ENCODE peak calls at places on chromosomes 2 and 18, in six cellular contexts. One of them, this sample, is unnamed.

GRCh38 chr18:27136208-27136535 is 48.9 kb downstream of the CHST9 start:
- DNase-seq in spleen: no peak
- DNase-seq in neuronal stem cell: no peak
- DNase-seq in CD4-positive, alpha-beta memory T cell: no peak
- DNase-seq in lower lobe of right lung: peak; percentile 51
- DNase-seq in dorsolateral prefrontal cortex: no peak
- DNase-seq in this sample: no peak

GRCh38 chr2:30666307-30666874 is 140.9 kb downstream of the CAPN13 start:
- DNase-seq in CD4-positive, alpha-beta memory T cell: no peak
- DNase-seq in lower lobe of right lung: no peak
- DNase-seq in spleen: no peak
- DNase-seq in dorsolateral prefrontal cortex: no peak
- DNase-seq in neuronal stem cell: no peak
- DNase-seq in this sample: no peak

GRCh38 chr2:120587326-120587996 is 148.2 kb upstream of the GLI2 start:
- DNase-seq in lower lobe of right lung: no peak
- DNase-seq in spleen: no peak
- DNase-seq in CD4-positive, alpha-beta memory T cell: no peak
- DNase-seq in dorsolateral prefrontal cortex: no peak
- DNase-seq in neuronal stem cell: peak; percentile 41
- DNase-seq in this sample: no peak

GRCh38 chr2:36473230-36473629 is 117.7 kb downstream of the CRIM1 start:
- DNase-seq in lower lobe of right lung: no peak
- DNase-seq in neuronal stem cell: no peak
- DNase-seq in spleen: no peak
- DNase-seq in CD4-positive, alpha-beta memory T cell: no peak
- DNase-seq in dorsolateral prefrontal cortex: no peak
- DNase-seq in this sample: no peak

GRCh38 chr2:191691898-191692297 is 14.0 kb downstream of the NABP1 start:
- DNase-seq in dorsolateral prefrontal cortex: no peak
- DNase-seq in neuronal stem cell: no peak
- DNase-seq in CD4-positive, alpha-beta memory T cell: no peak
- DNase-seq in spleen: no peak
- DNase-seq in lower lobe of right lung: no peak
- DNase-seq in this sample: no peak

GRCh38 chr2:55620123-55620779 is 2.8 kb upstream of the PPP4R3B start:
- DNase-seq in dorsolateral prefrontal cortex: no peak
- DNase-seq in lower lobe of right lung: no peak
- DNase-seq in neuronal stem cell: no peak
- DNase-seq in spleen: peak; percentile 62
- DNase-seq in CD4-positive, alpha-beta memory T cell: no peak
- DNase-seq in this sample: no peak

GRCh38 chr2:158202151-158202778 is 100.6 kb downstream of the UPP2 start:
- DNase-seq in CD4-positive, alpha-beta memory T cell: no peak
- DNase-seq in spleen: no peak
- DNase-seq in dorsolateral prefrontal cortex: no peak
- DNase-seq in lower lobe of right lung: no peak
- DNase-seq in neuronal stem cell: no peak
- DNase-seq in this sample: no peak

GRCh38 chr2:56299166-56299806 is 115.5 kb downstream of the CCDC85A start:
- DNase-seq in lower lobe of right lung: no peak
- DNase-seq in spleen: no peak
- DNase-seq in neuronal stem cell: no peak
- DNase-seq in dorsolateral prefrontal cortex: no peak
- DNase-seq in CD4-positive, alpha-beta memory T cell: no peak
- DNase-seq in this sample: no peak

DNA sequence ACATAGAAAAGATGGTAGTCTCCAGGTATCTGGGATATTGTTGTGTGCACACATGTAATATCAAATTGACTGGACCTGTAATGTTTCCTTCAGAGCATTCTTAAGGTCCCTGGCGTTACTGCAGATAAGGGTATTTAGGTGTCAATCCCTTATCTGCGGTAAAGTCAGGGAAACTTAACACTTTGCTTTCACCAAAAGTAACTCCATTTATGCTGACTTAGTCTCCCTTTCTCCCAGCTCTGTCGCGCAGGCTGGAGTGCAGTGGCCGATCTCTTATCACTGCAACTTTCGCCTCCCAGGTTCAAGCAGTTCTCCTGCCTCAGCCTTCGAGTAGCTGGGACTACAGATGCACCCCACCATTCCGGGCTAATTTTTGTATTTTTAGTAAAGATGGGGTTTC is 1.8 kb downstream of the CNNM3 start:
- DNase-seq in CD4-positive, alpha-beta memory T cell: no peak
- DNase-seq in dorsolateral prefrontal cortex: no peak
- DNase-seq in lower lobe of right lung: no peak
- DNase-seq in neuronal stem cell: no peak
- DNase-seq in spleen: peak; percentile 44
- DNase-seq in this sample: no peak
- H3K4me3 ChIP-seq in CD4-positive, alpha-beta memory T cell: peak overlapping the region; percentile 74
- H3K4me3 ChIP-seq in dorsolateral prefrontal cortex: peak overlapping the region; percentile 77
- H3K4me3 ChIP-seq in lower lobe of right lung: peak overlapping the region; percentile 84
- H3K4me3 ChIP-seq in neuronal stem cell: peak overlapping the region; percentile 93
- H3K4me3 ChIP-seq in spleen: no peak overlapping the region
- H3K4me3 ChIP-seq in this sample: no peak overlapping the region

GRCh38 chr2:9948721-9949120 is 2.8 kb upstream of the GRHL1 start:
- DNase-seq in dorsolateral prefrontal cortex: no peak
- DNase-seq in lower lobe of right lung: no peak
- DNase-seq in neuronal stem cell: no peak
- DNase-seq in spleen: no peak
- DNase-seq in CD4-positive, alpha-beta memory T cell: no peak
- DNase-seq in this sample: no peak

GRCh38 chr2:9949239-9949991 is 2.1 kb upstream of the GRHL1 start:
- DNase-seq in spleen: no peak
- DNase-seq in dorsolateral prefrontal cortex: no peak
- DNase-seq in neuronal stem cell: no peak
- DNase-seq in lower lobe of right lung: no peak
- DNase-seq in CD4-positive, alpha-beta memory T cell: no peak
- DNase-seq in this sample: no peak

GRCh38 chr2:9951272-9951521 is 296 bp upstream of the GRHL1 start:
- DNase-seq in spleen: no peak
- DNase-seq in dorsolateral prefrontal cortex: no peak
- DNase-seq in lower lobe of right lung: no peak
- DNase-seq in CD4-positive, alpha-beta memory T cell: no peak
- DNase-seq in neuronal stem cell: no peak
- DNase-seq in this sample: no peak

GRCh38 chr2:9950521-9951271 is 797 bp upstream of the GRHL1 start:
- DNase-seq in spleen: peak; percentile 91
- DNase-seq in dorsolateral prefrontal cortex: no peak
- DNase-seq in CD4-positive, alpha-beta memory T cell: no peak
- DNase-seq in lower lobe of right lung: peak; percentile 73
- DNase-seq in neuronal stem cell: peak; percentile 43
- DNase-seq in this sample: peak; percentile 62

GRCh38 chr2:9949992-9950520 is 1.4 kb upstream of the GRHL1 start:
- DNase-seq in dorsolateral prefrontal cortex: no peak
- DNase-seq in neuronal stem cell: no peak
- DNase-seq in lower lobe of right lung: no peak
- DNase-seq in spleen: no peak
- DNase-seq in CD4-positive, alpha-beta memory T cell: no peak
- DNase-seq in this sample: no peak
- H3K27ac ChIP-seq in dorsolateral prefrontal cortex: no peak overlapping the region
- H3K27ac ChIP-seq in neuronal stem cell: no peak overlapping the region
- H3K27ac ChIP-seq in lower lobe of right lung: no peak overlapping the region
- H3K27ac ChIP-seq in spleen: no peak overlapping the region
- H3K27ac ChIP-seq in CD4-positive, alpha-beta memory T cell: no peak overlapping the region
- H3K27ac ChIP-seq in this sample: no peak overlapping the region

GRCh38 chr2:8583400-8584173 is 98.3 kb upstream of the ID2 start:
- DNase-seq in spleen: peak; percentile 98
- DNase-seq in neuronal stem cell: peak; percentile 40
- DNase-seq in lower lobe of right lung: peak; percentile 98
- DNase-seq in CD4-positive, alpha-beta memory T cell: peak; percentile 39
- DNase-seq in dorsolateral prefrontal cortex: peak; percentile 71
- DNase-seq in this sample: peak; percentile 99
- H3K4me3 ChIP-seq in spleen: no peak overlapping the region
- H3K4me3 ChIP-seq in neuronal stem cell: no peak overlapping the region
- H3K4me3 ChIP-seq in lower lobe of right lung: peak overlapping the region; percentile 39
- H3K4me3 ChIP-seq in CD4-positive, alpha-beta memory T cell: no peak overlapping the region
- H3K4me3 ChIP-seq in dorsolateral prefrontal cortex: peak overlapping the region; percentile 21
- H3K4me3 ChIP-seq in this sample: no peak overlapping the region

GRCh38 chr2:215374002-215374401 is 61.9 kb downstream of the FN1 start:
- DNase-seq in spleen: no peak
- DNase-seq in dorsolateral prefrontal cortex: no peak
- DNase-seq in lower lobe of right lung: no peak
- DNase-seq in CD4-positive, alpha-beta memory T cell: no peak
- DNase-seq in neuronal stem cell: no peak
- DNase-seq in this sample: no peak
- H3K27ac ChIP-seq in spleen: no peak overlapping the region
- H3K27ac ChIP-seq in dorsolateral prefrontal cortex: no peak overlapping the region
- H3K27ac ChIP-seq in lower lobe of right lung: no peak overlapping the region
- H3K27ac ChIP-seq in CD4-positive, alpha-beta memory T cell: no peak overlapping the region
- H3K27ac ChIP-seq in neuronal stem cell: no peak overlapping the region
- H3K27ac ChIP-seq in this sample: no peak overlapping the region

GRCh38 chr18:38576349-38576748 is 1010.8 kb upstream of the CELF4 start:
- DNase-seq in neuronal stem cell: no peak
- DNase-seq in spleen: no peak
- DNase-seq in CD4-positive, alpha-beta memory T cell: peak; percentile 4
- DNase-seq in dorsolateral prefrontal cortex: no peak
- DNase-seq in lower lobe of right lung: no peak
- DNase-seq in this sample: no peak
- H3K4me3 ChIP-seq in neuronal stem cell: no peak overlapping the region
- H3K4me3 ChIP-seq in spleen: no peak overlapping the region
- H3K4me3 ChIP-seq in CD4-positive, alpha-beta memory T cell: no peak overlapping the region
- H3K4me3 ChIP-seq in dorsolateral prefrontal cortex: no peak overlapping the region
- H3K4me3 ChIP-seq in lower lobe of right lung: no peak overlapping the region
- H3K4me3 ChIP-seq in this sample: no peak overlapping the region

GRCh38 chr2:146870691-146871090 is 974.1 kb upstream of the ACVR2A start:
- DNase-seq in spleen: no peak
- DNase-seq in CD4-positive, alpha-beta memory T cell: no peak
- DNase-seq in lower lobe of right lung: no peak
- DNase-seq in dorsolateral prefrontal cortex: no peak
- DNase-seq in neuronal stem cell: no peak
- DNase-seq in this sample: no peak

GRCh38 chr2:146873056-146873455 is 971.8 kb upstream of the ACVR2A start:
- DNase-seq in dorsolateral prefrontal cortex: no peak
- DNase-seq in CD4-positive, alpha-beta memory T cell: no peak
- DNase-seq in lower lobe of right lung: no peak
- DNase-seq in neuronal stem cell: no peak
- DNase-seq in spleen: no peak
- DNase-seq in this sample: no peak

GRCh38 chr2:146874260-146874658 is 970.6 kb upstream of the ACVR2A start:
- DNase-seq in neuronal stem cell: no peak
- DNase-seq in spleen: no peak
- DNase-seq in lower lobe of right lung: no peak
- DNase-seq in CD4-positive, alpha-beta memory T cell: no peak
- DNase-seq in dorsolateral prefrontal cortex: no peak
- DNase-seq in this sample: no peak

GRCh38 chr2:146869328-146869727 is 975.5 kb upstream of the ACVR2A start:
- DNase-seq in dorsolateral prefrontal cortex: no peak
- DNase-seq in CD4-positive, alpha-beta memory T cell: no peak
- DNase-seq in spleen: no peak
- DNase-seq in lower lobe of right lung: no peak
- DNase-seq in neuronal stem cell: no peak
- DNase-seq in this sample: no peak

DNA sequence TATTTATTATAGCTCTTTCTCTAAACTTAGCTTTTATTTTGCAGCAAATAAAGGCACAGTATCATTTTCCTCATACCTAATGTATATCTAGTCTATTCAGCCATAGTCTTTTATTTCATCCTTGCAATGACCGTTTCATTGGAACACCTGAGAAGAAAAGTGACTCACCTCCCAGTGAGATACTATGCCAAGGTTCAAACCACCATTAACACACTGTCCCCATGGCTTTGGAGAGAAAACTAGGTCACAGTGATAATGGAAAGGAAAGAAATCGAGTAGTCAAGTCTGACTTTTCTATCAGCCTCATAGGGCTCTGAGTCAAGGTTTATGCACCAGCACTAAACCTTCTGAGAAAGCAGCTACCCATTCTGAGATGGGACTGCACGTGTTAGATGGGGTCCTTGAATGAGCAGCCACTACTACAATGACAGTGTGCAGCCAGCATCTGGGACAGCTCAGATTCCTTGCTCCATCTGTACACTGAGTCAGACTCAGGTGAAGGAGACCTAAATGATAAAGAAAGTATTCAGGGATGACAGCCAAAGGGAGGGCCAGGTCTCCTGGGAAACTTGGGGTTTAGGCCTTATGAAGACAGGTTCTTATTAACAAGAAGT is 971.1 kb upstream of the ACVR2A start:
- DNase-seq in neuronal stem cell: no peak
- DNase-seq in dorsolateral prefrontal cortex: no peak
- DNase-seq in lower lobe of right lung: no peak
- DNase-seq in spleen: no peak
- DNase-seq in CD4-positive, alpha-beta memory T cell: no peak
- DNase-seq in this sample: no peak
- H3K27ac ChIP-seq in neuronal stem cell: no peak overlapping the region
- H3K27ac ChIP-seq in dorsolateral prefrontal cortex: no peak overlapping the region
- H3K27ac ChIP-seq in lower lobe of right lung: no peak overlapping the region
- H3K27ac ChIP-seq in spleen: peak overlapping the region; percentile 34
- H3K27ac ChIP-seq in CD4-positive, alpha-beta memory T cell: no peak overlapping the region
- H3K27ac ChIP-seq in this sample: no peak overlapping the region

GRCh38 chr2:237717366-237718276 is 81.0 kb upstream of the RBM44 start:
- DNase-seq in CD4-positive, alpha-beta memory T cell: no peak
- DNase-seq in dorsolateral prefrontal cortex: no peak
- DNase-seq in neuronal stem cell: no peak
- DNase-seq in spleen: no peak
- DNase-seq in lower lobe of right lung: no peak
- DNase-seq in this sample: no peak
- H3K4me3 ChIP-seq in CD4-positive, alpha-beta memory T cell: no peak overlapping the region
- H3K4me3 ChIP-seq in dorsolateral prefrontal cortex: no peak overlapping the region
- H3K4me3 ChIP-seq in neuronal stem cell: no peak overlapping the region
- H3K4me3 ChIP-seq in spleen: no peak overlapping the region
- H3K4me3 ChIP-seq in lower lobe of right lung: no peak overlapping the region
- H3K4me3 ChIP-seq in this sample: no peak overlapping the region

DNA sequence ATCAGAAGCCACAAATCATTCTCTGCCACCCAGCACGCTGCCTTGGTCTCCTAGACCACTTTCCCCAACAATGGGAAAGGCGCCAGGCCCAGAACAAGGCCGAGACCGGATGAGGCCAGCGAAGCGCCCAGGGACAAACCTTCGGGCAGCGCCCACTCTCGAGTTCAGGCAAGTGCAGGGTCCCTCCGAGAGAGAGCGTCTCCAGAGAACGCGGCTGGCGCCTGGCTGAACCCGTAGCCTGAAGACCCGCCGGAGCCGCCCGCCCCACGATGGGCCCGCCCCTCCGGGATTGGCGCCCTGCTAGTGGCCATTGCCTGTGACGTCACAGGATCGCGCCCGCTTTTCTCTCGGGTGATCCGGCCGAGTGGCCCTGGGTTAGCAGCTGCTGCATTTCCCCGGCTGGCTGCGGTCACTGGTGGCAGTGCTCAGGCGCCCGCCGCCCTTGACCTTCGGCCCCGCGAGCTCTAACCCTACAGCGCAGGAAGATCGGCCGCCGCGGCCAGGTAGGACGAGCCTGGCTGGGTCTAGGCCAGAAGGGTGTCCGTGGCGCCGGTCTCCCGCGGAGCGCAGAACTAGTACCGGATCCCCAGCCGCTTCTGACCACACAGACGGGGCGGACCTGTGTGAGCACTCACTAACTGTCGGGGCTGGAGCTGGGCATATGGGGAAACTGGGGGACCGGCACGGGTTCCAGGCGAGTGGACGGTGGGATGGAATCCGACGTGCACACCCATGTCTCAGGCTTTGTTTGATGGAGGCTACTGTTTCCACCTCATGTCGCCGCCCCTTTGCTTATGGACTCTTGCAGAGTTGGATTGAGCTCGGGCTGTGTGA is at the start of gene FAHD2A:
- DNase-seq in dorsolateral prefrontal cortex: peak; percentile 98
- DNase-seq in lower lobe of right lung: peak; percentile 99
- DNase-seq in neuronal stem cell: peak; percentile 90
- DNase-seq in spleen: peak; percentile 99
- DNase-seq in CD4-positive, alpha-beta memory T cell: peak; percentile 89
- DNase-seq in this sample: peak; percentile 99
- H3K27ac ChIP-seq in dorsolateral prefrontal cortex: peak within 1 kb of the TSS; percentile 73
- H3K27ac ChIP-seq in lower lobe of right lung: peak within 1 kb of the TSS; percentile 94
- H3K27ac ChIP-seq in neuronal stem cell: no peak within 1 kb of the TSS
- H3K27ac ChIP-seq in spleen: peak within 1 kb of the TSS; percentile 74
- H3K27ac ChIP-seq in CD4-positive, alpha-beta memory T cell: peak within 1 kb of the TSS; percentile 79
- H3K27ac ChIP-seq in this sample: peak within 1 kb of the TSS; percentile 91